ENCODE peak calls at places on chromosome 21, in ten cellular contexts. T, A, Y, R, N, S, Z, Q, J and F are unnamed samples.

GRCh38 chr21:45846373-45847160 is 135.0 kb upstream of the COL6A1 start:
- DNase-seq in T (no peak), A (no peak), Y (no peak), R (no peak), N (no peak), S (no peak), Z (no peak), Q (no peak), J (peak), F (no peak)

GRCh38 chr21:27564684-27565280 is 597.9 kb upstream of the ADAMTS5 start:
- DNase-seq in T (peak), A (peak), Y (peak), R (peak), N (peak), S (no peak), Z (no peak), Q (peak), J (peak), F (peak)

GRCh38 chr21:39788383-39788782 is 43.4 kb downstream of the IGSF5 start:
- DNase-seq in T (no peak), A (peak), Y (peak), R (peak), N (no peak), S (peak), Z (peak), Q (peak), J (peak), F (no peak)

GRCh38 chr21:39150316-39150715 is 32.9 kb downstream of the PSMG1 start:
- DNase-seq in T (no peak), A (no peak), Y (no peak), R (no peak), N (no peak), S (no peak), Z (no peak), Q (no peak), J (no peak), F (no peak)

GRCh38 chr21:25408666-25409065 is 198.6 kb downstream of the MRPL39 start:
- DNase-seq in T (no peak), A (no peak), Y (no peak), R (no peak), N (no peak), S (no peak), Z (no peak), Q (no peak), J (no peak), F (no peak)

GRCh38 chr21:44382536-44382935 is 29.1 kb downstream of the TRPM2 start:
- DNase-seq in T (no peak), A (no peak), Y (no peak), R (no peak), N (no peak), S (peak), Z (no peak), Q (no peak), J (no peak), F (no peak)

GRCh38 chr21:43854773-43855633 is 10.0 kb upstream of the AGPAT3 start:
- DNase-seq in T (peak), A (no peak), Y (no peak), R (no peak), N (peak), S (no peak), Z (peak), Q (no peak), J (no peak), F (no peak)

GRCh38 chr21:26845066-26845749 is at the start of gene ADAMTS1:
- DNase-seq in T (peak), A (peak), Y (peak), R (peak), N (no peak), S (peak), Z (no peak), Q (peak), J (peak), F (no peak)

GRCh38 chr21:42571391-42572150 is 57.9 kb downstream of the SLC37A1 start:
- DNase-seq in T (no peak), A (no peak), Y (no peak), R (no peak), N (no peak), S (peak), Z (no peak), Q (no peak), J (no peak), F (no peak)

GRCh38 chr21:41064951-41065350 is 103.0 kb upstream of the BACE2 start:
- DNase-seq in T (no peak), A (no peak), Y (no peak), R (no peak), N (no peak), S (no peak), Z (no peak), Q (no peak), J (no peak), F (no peak)

GRCh38 chr21:40555129-40555528 is 291.8 kb downstream of the DSCAM start:
- DNase-seq in T (no peak), A (no peak), Y (no peak), R (peak), N (no peak), S (no peak), Z (no peak), Q (no peak), J (no peak), F (no peak)

GRCh38 chr21:34029724-34030528 is 43.5 kb upstream of the MRPS6 start:
- DNase-seq in T (peak), A (peak), Y (peak), R (peak), N (no peak), S (peak), Z (peak), Q (peak), J (no peak), F (no peak)

GRCh38 chr21:43600642-43601397 is 58.5 kb downstream of the HSF2BP start:
- DNase-seq in T (no peak), A (peak), Y (no peak), R (peak), N (no peak), S (no peak), Z (no peak), Q (no peak), J (no peak), F (no peak)

GRCh38 chr21:37886726-37887309 is 29.4 kb downstream of the KCNJ6 start:
- DNase-seq in T (no peak), A (no peak), Y (no peak), R (no peak), N (no peak), S (no peak), Z (no peak), Q (no peak), J (no peak), F (no peak)

GRCh38 chr21:43933146-43933673 is 68.2 kb downstream of the AGPAT3 start:
- DNase-seq in T (no peak), A (no peak), Y (no peak), R (no peak), N (no peak), S (no peak), Z (no peak), Q (no peak), J (no peak), F (no peak)

GRCh38 chr21:34939673-34940321 is 109.3 kb downstream of the RUNX1 start:
- DNase-seq in T (no peak), A (peak), Y (no peak), R (no peak), N (no peak), S (no peak), Z (no peak), Q (no peak), J (no peak), F (no peak)

GRCh38 chr21:42061866-42062542 is 9.1 kb upstream of the UMODL1 start:
- DNase-seq in T (peak), A (no peak), Y (no peak), R (no peak), N (peak), S (no peak), Z (peak), Q (no peak), J (no peak), F (no peak)

GRCh38 chr21:43775795-43776430 is at the start of gene CSTB:
- DNase-seq in T (peak), A (peak), Y (peak), R (peak), N (peak), S (peak), Z (peak), Q (peak), J (peak), F (peak)